ENCODE peak calls at places on chromosomes 3 and 15, in five cellular contexts. X is Karpas-422; W is mesothelial cell of epicardium; C is stimulated activated CD8-positive, alpha-beta memory T cell treated with anti-CD3 and anti-CD28 coated beads, Interleukin-2, amount 100 ng/mL, for 48 hours; J is effector memory CD8-positive, alpha-beta T cell. N is an unnamed sample.
A peak's percentile ranks its signal among the peaks of the same experiment; 100 is the strongest.

GRCh38 chr3:42803800-42804112 is 534 bp downstream of the HIGD1A start:
- DNase-seq in X (peak; percentile 76), W (no peak), C (no peak), J (peak; percentile 4), N (no peak)

GRCh38 chr15:33206366-33206765 is 11.9 kb upstream of the FMN1 start:
- DNase-seq in X (no peak), W (no peak), C (no peak), J (no peak), N (no peak)

GRCh38 chr15:57440799-57441198 is 64.5 kb downstream of the CGNL1 start:
- DNase-seq in X (no peak), W (no peak), C (no peak), J (no peak), N (no peak)

GRCh38 chr3:139318431-139318816 is 25.4 kb upstream of the MRPS22 start:
- DNase-seq in X (no peak), W (no peak), C (no peak), J (no peak), N (no peak)

GRCh38 chr3:99974989-99975388 is 139.3 kb downstream of the FILIP1L start:
- DNase-seq in X (no peak), W (no peak), C (no peak), J (no peak), N (no peak)

GRCh38 chr3:13166243-13167063 is 93.2 kb upstream of the IQSEC1 start:
- DNase-seq in X (no peak), W (no peak), C (no peak), J (no peak), N (no peak)

GRCh38 chr3:107506458-107506857 is 16.3 kb upstream of the BBX start:
- DNase-seq in X (no peak), W (no peak), C (no peak), J (no peak), N (no peak)

GRCh38 chr3:51397389-51397788 is 6.3 kb downstream of the RBM15B start:
- DNase-seq in X (peak; percentile 38), W (no peak), C (no peak), J (no peak), N (no peak)

GRCh38 chr3:157542711-157543485 is 39.7 kb upstream of the VEPH1 start:
- DNase-seq in X (no peak), W (peak; percentile 20), C (no peak), J (no peak), N (no peak)

GRCh38 chr15:51796777-51797474 is 32.5 kb upstream of the TMOD3 start:
- DNase-seq in X (no peak), W (no peak), C (no peak), J (no peak), N (no peak)

GRCh38 chr3:51391566-51392300 is 648 bp downstream of the RBM15B start:
- DNase-seq in X (peak; percentile 80), W (no peak), C (no peak), J (peak; percentile 40), N (peak; percentile 32)

GRCh38 chr3:46406786-46407611 is at the start of the genes CCR5AS and CCRL2:
- DNase-seq in X (no peak), W (no peak), C (peak; percentile 13), J (peak; percentile 47), N (no peak)

GRCh38 chr15:70509282-70510272 is 253.8 kb downstream of the UACA start:
- DNase-seq in X (no peak), W (no peak), C (no peak), J (no peak), N (no peak)

GRCh38 chr3:87503901-87504498 is 227.6 kb upstream of the POU1F1 start:
- DNase-seq in X (peak; percentile 85), W (no peak), C (no peak), J (no peak), N (no peak)

GRCh38 chr3:191761906-191762305 is 300.9 kb downstream of the PYDC2 start:
- DNase-seq in X (no peak), W (no peak), C (no peak), J (no peak), N (no peak)

GRCh38 chr3:66342717-66343373 is 122.0 kb downstream of the SLC25A26 start:
- DNase-seq in X (no peak), W (no peak), C (no peak), J (no peak), N (no peak)

GRCh38 chr3:8709801-8710524 is 23.6 kb upstream of the CAV3 start:
- DNase-seq in X (peak; percentile 29), W (no peak), C (no peak), J (no peak), N (no peak)

GRCh38 chr3:82802501-82802900 is 1041.1 kb upstream of the GBE1 start:
- DNase-seq in X (no peak), W (no peak), C (no peak), J (no peak), N (no peak)

GRCh38 chr3:156417733-156418132 is 137.2 kb downstream of the SSR3 start:
- DNase-seq in X (no peak), W (no peak), C (no peak), J (no peak), N (no peak)

GRCh38 chr3:23324745-23325144 is 121.6 kb downstream of the UBE2E2 start:
- DNase-seq in X (no peak), W (no peak), C (no peak), J (no peak), N (no peak)

GRCh38 chr3:169402667-169403360 is 260.7 kb downstream of the MECOM start:
- DNase-seq in X (no peak), W (no peak), C (no peak), J (no peak), N (no peak)

GRCh38 chr15:70974004-70974832 is 81.6 kb downstream of the LRRC49 start:
- DNase-seq in X (peak; percentile 70), W (no peak), C (no peak), J (no peak), N (no peak)

GRCh38 chr3:174325834-174326705 is 533.1 kb upstream of the NAALADL2 start:
- DNase-seq in X (no peak), W (no peak), C (no peak), J (no peak), N (no peak)

GRCh38 chr3:96657710-96658109 is 156.7 kb upstream of the EPHA6 start:
- DNase-seq in X (no peak), W (no peak), C (no peak), J (no peak), N (no peak)

GRCh38 chr3:33277193-33277882 is at the start of gene FBXL2:
- DNase-seq in X (peak; percentile 46), W (peak; percentile 83), C (peak; percentile 14), J (no peak), N (no peak)

GRCh38 chr3:136141296-136141785 is 54.8 kb downstream of the MSL2 start:
- DNase-seq in X (peak; percentile 36), W (no peak), C (no peak), J (no peak), N (no peak)

GRCh38 chr3:101070260-101071121 is 77.3 kb upstream of the ABI3BP start:
- DNase-seq in X (peak; percentile 84), W (no peak), C (peak; percentile 45), J (peak; percentile 39), N (peak; percentile 16)

GRCh38 chr15:44535509-44536297 is 1.2 kb upstream of the EIF3J start:
- DNase-seq in X (peak; percentile 67), W (no peak), C (peak; percentile 4), J (no peak), N (peak; percentile 15)

GRCh38 chr3:14716593-14716992 is 41.7 kb downstream of the C3orf20 start:
- DNase-seq in X (no peak), W (no peak), C (no peak), J (no peak), N (no peak)

GRCh38 chr3:12300137-12300536 is 11.3 kb downstream of the PPARG start:
- DNase-seq in X (no peak), W (no peak), C (no peak), J (no peak), N (no peak)

GRCh38 chr3:138362536-138362935 is 14.2 kb downstream of the MRAS start:
- DNase-seq in X (no peak), W (no peak), C (no peak), J (no peak), N (no peak)

GRCh38 chr3:126083511-126083912 is 412 bp downstream of the SLC41A3 start:
- DNase-seq in X (peak; percentile 79), W (no peak), C (no peak), J (peak; percentile 15), N (no peak)

GRCh38 chr3:41267975-41268640 is 68.8 kb downstream of the CTNNB1 start:
- DNase-seq in X (no peak), W (no peak), C (no peak), J (no peak), N (no peak)

GRCh38 chr15:60444289-60444912 is 34.5 kb downstream of the ICE2 start:
- DNase-seq in X (no peak), W (no peak), C (no peak), J (no peak), N (no peak)

GRCh38 chr3:45954306-45954705 is 11.0 kb downstream of the CXCR6 start:
- DNase-seq in X (no peak), W (no peak), C (no peak), J (no peak), N (no peak)

GRCh38 chr3:171372694-171373093 is 87.5 kb downstream of the TNIK start:
- DNase-seq in X (no peak), W (no peak), C (no peak), J (no peak), N (no peak)

GRCh38 chr3:194225988-194226663 is 90.2 kb downstream of the HES1 start:
- DNase-seq in X (no peak), W (no peak), C (no peak), J (no peak), N (no peak)

GRCh38 chr3:3141939-3142338 is 15.2 kb downstream of the TRNT1 start:
- DNase-seq in X (no peak), W (no peak), C (no peak), J (no peak), N (no peak)

GRCh38 chr3:195139091-195139875 is 131.7 kb downstream of the XXYLT1 start:
- DNase-seq in X (no peak), W (no peak), C (no peak), J (no peak), N (no peak)

GRCh38 chr3:23075478-23075877 is 127.6 kb upstream of the UBE2E2 start:
- DNase-seq in X (no peak), W (no peak), C (no peak), J (no peak), N (no peak)

N was measured in effector CD4-positive, alpha-beta T cell.